ENCODE peak calls at places on chromosomes 5 and 9, in six cellular contexts. One of them, this sample, is unnamed.

GRCh38 chr9:107734231-107735014 is 244.9 kb upstream of the KLF4 start:
- DNase-seq in stromal cell of bone marrow: peak; percentile 89
- DNase-seq in GOT3: peak; percentile 8
- DNase-seq in suprapubic skin: no peak
- DNase-seq in M059J: peak; percentile 27
- DNase-seq in AG20443: peak; percentile 84
- DNase-seq in this sample: peak; percentile 89

GRCh38 chr5:133531178-133531577 is 81.2 kb downstream of the FSTL4 start:
- DNase-seq in stromal cell of bone marrow: no peak
- DNase-seq in GOT3: no peak
- DNase-seq in suprapubic skin: no peak
- DNase-seq in M059J: no peak
- DNase-seq in AG20443: no peak
- DNase-seq in this sample: no peak

GRCh38 chr5:103120607-103121200 is 603 bp downstream of the PPIP5K2 start:
- DNase-seq in stromal cell of bone marrow: no peak
- DNase-seq in GOT3: no peak
- DNase-seq in suprapubic skin: no peak
- DNase-seq in M059J: peak; percentile 39
- DNase-seq in AG20443: peak; percentile 19
- DNase-seq in this sample: no peak

GRCh38 chr9:1353291-1353690 is 303.1 kb downstream of the DMRT2 start:
- DNase-seq in stromal cell of bone marrow: no peak
- DNase-seq in GOT3: no peak
- DNase-seq in suprapubic skin: no peak
- DNase-seq in M059J: no peak
- DNase-seq in AG20443: no peak
- DNase-seq in this sample: no peak

GRCh38 chr5:60674670-60675069 is 25.3 kb downstream of the DEPDC1B start:
- DNase-seq in stromal cell of bone marrow: no peak
- DNase-seq in GOT3: no peak
- DNase-seq in suprapubic skin: no peak
- DNase-seq in M059J: no peak
- DNase-seq in AG20443: no peak
- DNase-seq in this sample: no peak

GRCh38 chr5:50401337-50401736 is 39.8 kb downstream of the EMB start:
- DNase-seq in stromal cell of bone marrow: peak; percentile 13
- DNase-seq in GOT3: no peak
- DNase-seq in suprapubic skin: no peak
- DNase-seq in M059J: no peak
- DNase-seq in AG20443: no peak
- DNase-seq in this sample: no peak

GRCh38 chr5:131382407-131383395 is 118.8 kb downstream of the CDC42SE2 start:
- DNase-seq in stromal cell of bone marrow: no peak
- DNase-seq in GOT3: no peak
- DNase-seq in suprapubic skin: no peak
- DNase-seq in M059J: peak; percentile 75
- DNase-seq in AG20443: peak; percentile 29
- DNase-seq in this sample: no peak

GRCh38 chr9:948497-948896 is 28.0 kb upstream of the DMRT3 start:
- DNase-seq in stromal cell of bone marrow: no peak
- DNase-seq in GOT3: no peak
- DNase-seq in suprapubic skin: no peak
- DNase-seq in M059J: no peak
- DNase-seq in AG20443: no peak
- DNase-seq in this sample: no peak

GRCh38 chr5:169584998-169585451 is 1.5 kb downstream of the SPDL1 start:
- DNase-seq in stromal cell of bone marrow: no peak
- DNase-seq in GOT3: no peak
- DNase-seq in suprapubic skin: no peak
- DNase-seq in M059J: peak; percentile 24
- DNase-seq in AG20443: no peak
- DNase-seq in this sample: no peak

GRCh38 chr5:68114641-68115040 is 100.9 kb upstream of the PIK3R1 start:
- DNase-seq in stromal cell of bone marrow: peak; percentile 82
- DNase-seq in GOT3: no peak
- DNase-seq in suprapubic skin: no peak
- DNase-seq in M059J: peak; percentile 90
- DNase-seq in AG20443: peak; percentile 84
- DNase-seq in this sample: peak; percentile 49

GRCh38 chr9:137201205-137201868 is 796 bp upstream of the TPRN start:
- DNase-seq in stromal cell of bone marrow: no peak
- DNase-seq in GOT3: no peak
- DNase-seq in suprapubic skin: no peak
- DNase-seq in M059J: no peak
- DNase-seq in AG20443: no peak
- DNase-seq in this sample: no peak

GRCh38 chr5:135821802-135822201 is 12.7 kb upstream of the SLC25A48 start:
- DNase-seq in stromal cell of bone marrow: no peak
- DNase-seq in GOT3: no peak
- DNase-seq in suprapubic skin: no peak
- DNase-seq in M059J: no peak
- DNase-seq in AG20443: peak; percentile 4
- DNase-seq in this sample: no peak

GRCh38 chr9:21974542-21975409 is 19.4 kb downstream of the CDKN2A start:
- DNase-seq in stromal cell of bone marrow: no peak
- DNase-seq in GOT3: no peak
- DNase-seq in suprapubic skin: no peak
- DNase-seq in M059J: peak; percentile 94
- DNase-seq in AG20443: peak; percentile 79
- DNase-seq in this sample: no peak

GRCh38 chr5:135360278-135361274 is 38.5 kb downstream of the MACROH2A1 start:
- DNase-seq in stromal cell of bone marrow: no peak
- DNase-seq in GOT3: no peak
- DNase-seq in suprapubic skin: peak; percentile 41
- DNase-seq in M059J: no peak
- DNase-seq in AG20443: no peak
- DNase-seq in this sample: no peak

GRCh38 chr5:170105643-170106611 is at the start of gene FOXI1:
- DNase-seq in stromal cell of bone marrow: no peak
- DNase-seq in GOT3: no peak
- DNase-seq in suprapubic skin: no peak
- DNase-seq in M059J: no peak
- DNase-seq in AG20443: no peak
- DNase-seq in this sample: no peak